ENCODE peak calls at places on chromosomes 11 and 22, in seven cellular contexts. One of them, this sample, is unnamed.

GRCh38 chr11:95829580-95830259 is 39.4 kb downstream of the CEP57 start:
- DNase-seq in prostate gland: no peak
- DNase-seq in PC-3: peak; percentile 48
- DNase-seq in right atrium auricular region: no peak
- DNase-seq in colonic mucosa: no peak
- DNase-seq in mammary epithelial cell: peak; percentile 21
- DNase-seq in AG04450: no peak
- DNase-seq in this sample: no peak

GRCh38 chr11:2206291-2206690 is 34.7 kb upstream of the TH start:
- DNase-seq in PC-3: no peak
- DNase-seq in prostate gland: no peak
- DNase-seq in mammary epithelial cell: no peak
- DNase-seq in colonic mucosa: peak; percentile 20
- DNase-seq in AG04450: no peak
- DNase-seq in right atrium auricular region: no peak
- DNase-seq in this sample: no peak

GRCh38 chr22:44639891-44640617 is 62.0 kb upstream of the PRR5 start:
- DNase-seq in PC-3: no peak
- DNase-seq in AG04450: no peak
- DNase-seq in prostate gland: no peak
- DNase-seq in mammary epithelial cell: no peak
- DNase-seq in colonic mucosa: no peak
- DNase-seq in right atrium auricular region: no peak
- DNase-seq in this sample: no peak

GRCh38 chr11:64859542-64860414 is 15.3 kb upstream of the CDC42BPG start:
- DNase-seq in AG04450: no peak
- DNase-seq in colonic mucosa: no peak
- DNase-seq in PC-3: no peak
- DNase-seq in prostate gland: no peak
- DNase-seq in right atrium auricular region: no peak
- DNase-seq in mammary epithelial cell: no peak
- DNase-seq in this sample: no peak

GRCh38 chr11:2588809-2589537 is 110.8 kb downstream of the KCNQ1OT1 start:
- DNase-seq in right atrium auricular region: no peak
- DNase-seq in AG04450: no peak
- DNase-seq in PC-3: no peak
- DNase-seq in mammary epithelial cell: no peak
- DNase-seq in prostate gland: no peak
- DNase-seq in colonic mucosa: peak; percentile 76
- DNase-seq in this sample: peak; percentile 20

GRCh38 chr11:73653996-73654395 is 7.6 kb downstream of the PLEKHB1 start:
- DNase-seq in AG04450: no peak
- DNase-seq in colonic mucosa: no peak
- DNase-seq in prostate gland: no peak
- DNase-seq in mammary epithelial cell: no peak
- DNase-seq in PC-3: no peak
- DNase-seq in right atrium auricular region: no peak
- DNase-seq in this sample: no peak

GRCh38 chr11:5123802-5124521 is 14.2 kb downstream of the OR52A5 start:
- DNase-seq in right atrium auricular region: peak; percentile 61
- DNase-seq in colonic mucosa: peak; percentile 65
- DNase-seq in mammary epithelial cell: peak; percentile 51
- DNase-seq in PC-3: peak; percentile 71
- DNase-seq in AG04450: peak; percentile 54
- DNase-seq in prostate gland: peak; percentile 37
- DNase-seq in this sample: peak; percentile 36

GRCh38 chr11:34565417-34566208 is 52.0 kb upstream of the ELF5 start:
- DNase-seq in prostate gland: no peak
- DNase-seq in AG04450: no peak
- DNase-seq in PC-3: peak; percentile 12
- DNase-seq in colonic mucosa: peak; percentile 39
- DNase-seq in right atrium auricular region: no peak
- DNase-seq in mammary epithelial cell: no peak
- DNase-seq in this sample: no peak

GRCh38 chr11:128406365-128406706 is 181.0 kb downstream of the ETS1 start:
- DNase-seq in mammary epithelial cell: no peak
- DNase-seq in prostate gland: no peak
- DNase-seq in AG04450: no peak
- DNase-seq in PC-3: no peak
- DNase-seq in colonic mucosa: no peak
- DNase-seq in right atrium auricular region: no peak
- DNase-seq in this sample: no peak

GRCh38 chr11:117160826-117161225 is 16.7 kb downstream of the PAFAH1B2 start:
- DNase-seq in mammary epithelial cell: no peak
- DNase-seq in PC-3: no peak
- DNase-seq in AG04450: no peak
- DNase-seq in right atrium auricular region: no peak
- DNase-seq in prostate gland: no peak
- DNase-seq in colonic mucosa: no peak
- DNase-seq in this sample: no peak

GRCh38 chr11:9047986-9048522 is 43.3 kb downstream of the SCUBE2 start:
- DNase-seq in PC-3: no peak
- DNase-seq in mammary epithelial cell: no peak
- DNase-seq in AG04450: peak; percentile 7
- DNase-seq in right atrium auricular region: no peak
- DNase-seq in prostate gland: no peak
- DNase-seq in colonic mucosa: no peak
- DNase-seq in this sample: no peak

GRCh38 chr11:460331-461199 is 10.5 kb downstream of the PTDSS2 start:
- DNase-seq in AG04450: no peak
- DNase-seq in mammary epithelial cell: no peak
- DNase-seq in right atrium auricular region: peak; percentile 82
- DNase-seq in PC-3: no peak
- DNase-seq in prostate gland: no peak
- DNase-seq in colonic mucosa: no peak
- DNase-seq in this sample: peak; percentile 68

GRCh38 chr11:45041556-45041955 is 90.9 kb upstream of the TP53I11 start:
- DNase-seq in prostate gland: no peak
- DNase-seq in mammary epithelial cell: no peak
- DNase-seq in AG04450: no peak
- DNase-seq in PC-3: no peak
- DNase-seq in right atrium auricular region: no peak
- DNase-seq in colonic mucosa: no peak
- DNase-seq in this sample: no peak

GRCh38 chr22:33658775-33659174 is 261.5 kb downstream of the LARGE1 start:
- DNase-seq in PC-3: no peak
- DNase-seq in mammary epithelial cell: no peak
- DNase-seq in AG04450: no peak
- DNase-seq in right atrium auricular region: no peak
- DNase-seq in colonic mucosa: peak; percentile 34
- DNase-seq in prostate gland: peak; percentile 7
- DNase-seq in this sample: no peak

GRCh38 chr11:120748485-120748814 is 236.9 kb downstream of the GRIK4 start:
- DNase-seq in prostate gland: no peak
- DNase-seq in PC-3: no peak
- DNase-seq in mammary epithelial cell: no peak
- DNase-seq in right atrium auricular region: no peak
- DNase-seq in AG04450: no peak
- DNase-seq in colonic mucosa: no peak
- DNase-seq in this sample: no peak

GRCh38 chr11:117169726-117170125 is 8.8 kb upstream of the SIDT2 start:
- DNase-seq in AG04450: no peak
- DNase-seq in mammary epithelial cell: no peak
- DNase-seq in PC-3: no peak
- DNase-seq in colonic mucosa: no peak
- DNase-seq in right atrium auricular region: no peak
- DNase-seq in prostate gland: no peak
- DNase-seq in this sample: no peak

GRCh38 chr11:12829131-12829530 is 154.9 kb downstream of the TEAD1 start:
- DNase-seq in colonic mucosa: no peak
- DNase-seq in mammary epithelial cell: no peak
- DNase-seq in prostate gland: no peak
- DNase-seq in PC-3: no peak
- DNase-seq in right atrium auricular region: no peak
- DNase-seq in AG04450: no peak
- DNase-seq in this sample: no peak

GRCh38 chr22:27212617-27213177 is 555.3 kb downstream of the MIAT start:
- DNase-seq in prostate gland: peak; percentile 31
- DNase-seq in colonic mucosa: peak; percentile 75
- DNase-seq in mammary epithelial cell: no peak
- DNase-seq in PC-3: no peak
- DNase-seq in right atrium auricular region: peak; percentile 92
- DNase-seq in AG04450: peak; percentile 98
- DNase-seq in this sample: no peak

GRCh38 chr11:13134886-13135285 is 125.8 kb downstream of the RASSF10 start:
- DNase-seq in prostate gland: no peak
- DNase-seq in colonic mucosa: no peak
- DNase-seq in mammary epithelial cell: no peak
- DNase-seq in right atrium auricular region: no peak
- DNase-seq in PC-3: no peak
- DNase-seq in AG04450: no peak
- DNase-seq in this sample: no peak

GRCh38 chr11:65506770-65507485 is 8.1 kb downstream of the MALAT1 start:
- DNase-seq in right atrium auricular region: peak; percentile 81
- DNase-seq in mammary epithelial cell: no peak
- DNase-seq in PC-3: peak; percentile 56
- DNase-seq in AG04450: peak; percentile 82
- DNase-seq in prostate gland: peak; percentile 75
- DNase-seq in colonic mucosa: peak; percentile 77
- DNase-seq in this sample: peak; percentile 55

GRCh38 chr11:65315204-65315865 is 669 bp downstream of the CDC42EP2 start:
- DNase-seq in colonic mucosa: peak; percentile 90
- DNase-seq in mammary epithelial cell: peak; percentile 68
- DNase-seq in AG04450: no peak
- DNase-seq in PC-3: peak; percentile 82
- DNase-seq in prostate gland: peak; percentile 59
- DNase-seq in right atrium auricular region: peak; percentile 73
- DNase-seq in this sample: peak; percentile 61

GRCh38 chr11:77266766-77267165 is 34.7 kb downstream of the GDPD4 start:
- DNase-seq in PC-3: no peak
- DNase-seq in prostate gland: no peak
- DNase-seq in mammary epithelial cell: no peak
- DNase-seq in colonic mucosa: no peak
- DNase-seq in right atrium auricular region: no peak
- DNase-seq in AG04450: no peak
- DNase-seq in this sample: no peak

GRCh38 chr11:75583710-75584658 is 21.9 kb downstream of the SERPINH1 start:
- DNase-seq in right atrium auricular region: peak; percentile 85
- DNase-seq in AG04450: no peak
- DNase-seq in colonic mucosa: peak; percentile 41
- DNase-seq in mammary epithelial cell: no peak
- DNase-seq in PC-3: no peak
- DNase-seq in prostate gland: peak; percentile 39
- DNase-seq in this sample: no peak

GRCh38 chr11:62880803-62881578 is at the start of gene SLC3A2:
- DNase-seq in mammary epithelial cell: peak; percentile 88
- DNase-seq in AG04450: peak; percentile 56
- DNase-seq in right atrium auricular region: peak; percentile 89
- DNase-seq in PC-3: peak; percentile 93
- DNase-seq in prostate gland: peak; percentile 95
- DNase-seq in colonic mucosa: peak; percentile 95
- DNase-seq in this sample: peak; percentile 89

GRCh38 chr22:38243007-38243775 is 29.6 kb downstream of the TMEM184B start:
- DNase-seq in colonic mucosa: peak; percentile 89
- DNase-seq in prostate gland: no peak
- DNase-seq in mammary epithelial cell: peak; percentile 22
- DNase-seq in PC-3: no peak
- DNase-seq in AG04450: peak; percentile 45
- DNase-seq in right atrium auricular region: no peak
- DNase-seq in this sample: peak; percentile 33

GRCh38 chr11:66126808-66127555 is 56.9 kb downstream of the PACS1 start:
- DNase-seq in colonic mucosa: peak; percentile 32
- DNase-seq in right atrium auricular region: peak; percentile 77
- DNase-seq in mammary epithelial cell: peak; percentile 87
- DNase-seq in PC-3: no peak
- DNase-seq in prostate gland: peak; percentile 50
- DNase-seq in AG04450: no peak
- DNase-seq in this sample: peak; percentile 39

GRCh38 chr11:73477518-73477917 is 101.3 kb downstream of the RELT start:
- DNase-seq in colonic mucosa: no peak
- DNase-seq in right atrium auricular region: no peak
- DNase-seq in prostate gland: no peak
- DNase-seq in AG04450: no peak
- DNase-seq in PC-3: no peak
- DNase-seq in mammary epithelial cell: no peak
- DNase-seq in this sample: no peak

GRCh38 chr11:113317297-113317696 is 2.9 kb downstream of the TTC12 start:
- DNase-seq in AG04450: no peak
- DNase-seq in colonic mucosa: no peak
- DNase-seq in right atrium auricular region: no peak
- DNase-seq in prostate gland: no peak
- DNase-seq in mammary epithelial cell: no peak
- DNase-seq in PC-3: no peak
- DNase-seq in this sample: no peak

GRCh38 chr11:89205378-89205777 is 27.7 kb downstream of the TYR start:
- DNase-seq in right atrium auricular region: no peak
- DNase-seq in PC-3: peak; percentile 26
- DNase-seq in prostate gland: no peak
- DNase-seq in colonic mucosa: no peak
- DNase-seq in mammary epithelial cell: no peak
- DNase-seq in AG04450: no peak
- DNase-seq in this sample: peak; percentile 3
- TF ChIP-seq CTCF in right atrium auricular region: no peak
- TF ChIP-seq CTCF in PC-3: peak; percentile 61
- TF ChIP-seq CTCF in prostate gland: no peak
- TF ChIP-seq CTCF in colonic mucosa: no peak
- TF ChIP-seq CTCF in mammary epithelial cell: no peak
- TF ChIP-seq CTCF in AG04450: no peak
- TF ChIP-seq CTCF in this sample: no peak

GRCh38 chr22:49965291-49966040 is 4.9 kb downstream of the PIM3 start:
- DNase-seq in PC-3: no peak
- DNase-seq in colonic mucosa: peak; percentile 23
- DNase-seq in right atrium auricular region: no peak
- DNase-seq in AG04450: no peak
- DNase-seq in prostate gland: no peak
- DNase-seq in mammary epithelial cell: no peak
- DNase-seq in this sample: no peak
- H3K27ac ChIP-seq in PC-3: no peak overlapping the region
- H3K27ac ChIP-seq in colonic mucosa: peak overlapping the region; percentile 35
- H3K27ac ChIP-seq in right atrium auricular region: peak overlapping the region; percentile 96
- H3K27ac ChIP-seq in AG04450: peak overlapping the region; percentile 31
- H3K27ac ChIP-seq in prostate gland: peak overlapping the region; percentile 99
- H3K27ac ChIP-seq in mammary epithelial cell: no peak overlapping the region
- H3K27ac ChIP-seq in this sample: peak overlapping the region; percentile 92

GRCh38 chr11:18243783-18244362 is 4.6 kb downstream of the SAA2 start:
- DNase-seq in AG04450: peak; percentile 45
- DNase-seq in colonic mucosa: peak; percentile 76
- DNase-seq in prostate gland: peak; percentile 20
- DNase-seq in PC-3: peak; percentile 73
- DNase-seq in mammary epithelial cell: peak; percentile 55
- DNase-seq in right atrium auricular region: peak; percentile 64
- DNase-seq in this sample: peak; percentile 46
- TF ChIP-seq CTCF in AG04450: peak; percentile 92
- TF ChIP-seq CTCF in colonic mucosa: peak; percentile 78
- TF ChIP-seq CTCF in prostate gland: no peak
- TF ChIP-seq CTCF in PC-3: peak; percentile 86
- TF ChIP-seq CTCF in mammary epithelial cell: peak; percentile 91
- TF ChIP-seq CTCF in right atrium auricular region: no peak
- TF ChIP-seq CTCF in this sample: peak; percentile 83

DNA sequence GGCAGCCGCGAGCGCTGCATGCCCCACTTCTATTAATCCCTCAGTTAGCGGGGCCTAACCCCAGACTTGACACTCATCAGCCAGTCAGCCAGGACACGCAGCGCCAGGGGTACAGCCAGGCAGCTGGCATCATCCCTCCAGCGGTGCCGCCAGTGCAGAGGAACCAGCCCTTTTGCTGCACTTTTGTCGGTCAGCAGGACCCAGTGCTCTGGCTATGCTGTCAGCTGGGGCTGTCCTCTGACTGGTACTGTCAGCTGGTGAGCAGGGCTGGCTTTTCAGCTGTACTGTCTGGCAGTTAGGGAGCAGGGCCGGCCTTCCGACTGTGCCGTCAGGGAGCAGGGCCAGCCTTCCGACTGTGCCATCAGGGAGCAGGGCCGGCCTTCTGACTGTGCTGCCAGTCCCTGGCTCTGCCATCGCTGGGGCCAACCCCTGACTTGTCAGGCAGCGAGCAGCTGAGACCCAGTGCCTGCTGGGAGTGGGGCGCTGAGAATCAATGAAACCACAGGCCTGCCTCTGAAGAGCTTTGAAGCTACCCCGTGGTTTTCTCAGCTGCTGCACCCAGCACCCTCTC is 115.4 kb downstream of the KIAA1671 start:
- DNase-seq in colonic mucosa: no peak
- DNase-seq in right atrium auricular region: no peak
- DNase-seq in AG04450: no peak
- DNase-seq in mammary epithelial cell: no peak
- DNase-seq in prostate gland: no peak
- DNase-seq in PC-3: no peak
- DNase-seq in this sample: no peak
- H3K27ac ChIP-seq in colonic mucosa: no peak overlapping the region
- H3K27ac ChIP-seq in right atrium auricular region: peak overlapping the region; percentile 60
- H3K27ac ChIP-seq in AG04450: no peak overlapping the region
- H3K27ac ChIP-seq in mammary epithelial cell: no peak overlapping the region
- H3K27ac ChIP-seq in prostate gland: no peak overlapping the region
- H3K27ac ChIP-seq in PC-3: no peak overlapping the region
- H3K27ac ChIP-seq in this sample: peak overlapping the region; percentile 47